ENCODE peak calls at places on chromosomes 6 and 20, in ten cellular contexts. One of them, this sample, is unnamed.

GRCh38 chr6:51913265-51913664 is 174.1 kb downstream of the PKHD1 start:
- DNase-seq in foreskin fibroblast: no peak
- DNase-seq in heart left ventricle: no peak
- DNase-seq in fibroblast of pulmonary artery: no peak
- DNase-seq in tibial artery: no peak
- DNase-seq in GM12864: no peak
- DNase-seq in psoas muscle: no peak
- DNase-seq in pancreas: no peak
- DNase-seq in epithelial cell of esophagus: no peak
- DNase-seq in bronchial epithelial cell: no peak
- DNase-seq in this sample: no peak

GRCh38 chr6:69146385-69146784 is 511.3 kb downstream of the ADGRB3 start:
- DNase-seq in foreskin fibroblast: no peak
- DNase-seq in heart left ventricle: no peak
- DNase-seq in fibroblast of pulmonary artery: no peak
- DNase-seq in tibial artery: no peak
- DNase-seq in GM12864: no peak
- DNase-seq in psoas muscle: no peak
- DNase-seq in pancreas: no peak
- DNase-seq in epithelial cell of esophagus: no peak
- DNase-seq in bronchial epithelial cell: no peak
- DNase-seq in this sample: no peak

GRCh38 chr6:57267586-57268293 is 45.6 kb upstream of the RAB23 start:
- DNase-seq in foreskin fibroblast: peak
- DNase-seq in heart left ventricle: peak
- DNase-seq in fibroblast of pulmonary artery: peak
- DNase-seq in tibial artery: no peak
- DNase-seq in GM12864: peak
- DNase-seq in psoas muscle: no peak
- DNase-seq in pancreas: no peak
- DNase-seq in epithelial cell of esophagus: peak
- DNase-seq in bronchial epithelial cell: peak
- DNase-seq in this sample: peak

GRCh38 chr6:121849477-121849876 is 414.0 kb downstream of the GJA1 start:
- DNase-seq in foreskin fibroblast: peak
- DNase-seq in heart left ventricle: peak
- DNase-seq in fibroblast of pulmonary artery: peak
- DNase-seq in tibial artery: no peak
- DNase-seq in GM12864: peak
- DNase-seq in psoas muscle: no peak
- DNase-seq in pancreas: no peak
- DNase-seq in epithelial cell of esophagus: peak
- DNase-seq in bronchial epithelial cell: peak
- DNase-seq in this sample: peak

GRCh38 chr20:19855426-19855825 is 97.4 kb downstream of the RIN2 start:
- DNase-seq in foreskin fibroblast: no peak
- DNase-seq in heart left ventricle: no peak
- DNase-seq in fibroblast of pulmonary artery: no peak
- DNase-seq in tibial artery: no peak
- DNase-seq in GM12864: no peak
- DNase-seq in psoas muscle: no peak
- DNase-seq in pancreas: no peak
- DNase-seq in epithelial cell of esophagus: no peak
- DNase-seq in bronchial epithelial cell: no peak
- DNase-seq in this sample: no peak

GRCh38 chr6:169168302-169168630 is 85.4 kb downstream of the THBS2 start:
- DNase-seq in foreskin fibroblast: no peak
- DNase-seq in heart left ventricle: no peak
- DNase-seq in fibroblast of pulmonary artery: no peak
- DNase-seq in tibial artery: no peak
- DNase-seq in GM12864: no peak
- DNase-seq in psoas muscle: no peak
- DNase-seq in pancreas: no peak
- DNase-seq in epithelial cell of esophagus: no peak
- DNase-seq in bronchial epithelial cell: no peak
- DNase-seq in this sample: no peak

GRCh38 chr6:113120577-113121285 is 736.4 kb upstream of the MARCKS start:
- DNase-seq in foreskin fibroblast: peak
- DNase-seq in heart left ventricle: no peak
- DNase-seq in fibroblast of pulmonary artery: peak
- DNase-seq in tibial artery: no peak
- DNase-seq in GM12864: no peak
- DNase-seq in psoas muscle: no peak
- DNase-seq in pancreas: no peak
- DNase-seq in epithelial cell of esophagus: peak
- DNase-seq in bronchial epithelial cell: peak
- DNase-seq in this sample: peak

GRCh38 chr20:57450419-57450818 is 59.2 kb downstream of the RBM38 start:
- DNase-seq in foreskin fibroblast: peak
- DNase-seq in heart left ventricle: peak
- DNase-seq in fibroblast of pulmonary artery: peak
- DNase-seq in tibial artery: peak
- DNase-seq in GM12864: peak
- DNase-seq in psoas muscle: peak
- DNase-seq in pancreas: no peak
- DNase-seq in epithelial cell of esophagus: no peak
- DNase-seq in bronchial epithelial cell: no peak
- DNase-seq in this sample: peak

GRCh38 chr20:17334866-17335412 is 108.1 kb downstream of the PCSK2 start:
- DNase-seq in foreskin fibroblast: no peak
- DNase-seq in heart left ventricle: no peak
- DNase-seq in fibroblast of pulmonary artery: no peak
- DNase-seq in tibial artery: no peak
- DNase-seq in GM12864: no peak
- DNase-seq in psoas muscle: no peak
- DNase-seq in pancreas: no peak
- DNase-seq in epithelial cell of esophagus: no peak
- DNase-seq in bronchial epithelial cell: no peak
- DNase-seq in this sample: no peak

GRCh38 chr6:48101277-48101676 is 9.7 kb downstream of the PTCHD4 start:
- DNase-seq in foreskin fibroblast: peak
- DNase-seq in heart left ventricle: no peak
- DNase-seq in fibroblast of pulmonary artery: no peak
- DNase-seq in tibial artery: no peak
- DNase-seq in GM12864: no peak
- DNase-seq in psoas muscle: no peak
- DNase-seq in pancreas: no peak
- DNase-seq in epithelial cell of esophagus: peak
- DNase-seq in bronchial epithelial cell: peak
- DNase-seq in this sample: no peak

GRCh38 chr6:35342258-35343091 is at the start of gene PPARD:
- DNase-seq in foreskin fibroblast: peak
- DNase-seq in heart left ventricle: peak
- DNase-seq in fibroblast of pulmonary artery: peak
- DNase-seq in tibial artery: peak
- DNase-seq in GM12864: peak
- DNase-seq in psoas muscle: peak
- DNase-seq in pancreas: peak
- DNase-seq in epithelial cell of esophagus: peak
- DNase-seq in bronchial epithelial cell: peak
- DNase-seq in this sample: peak

GRCh38 chr6:153084393-153084792 is 46.7 kb downstream of the RGS17 start:
- DNase-seq in foreskin fibroblast: peak
- DNase-seq in heart left ventricle: no peak
- DNase-seq in fibroblast of pulmonary artery: peak
- DNase-seq in tibial artery: no peak
- DNase-seq in GM12864: no peak
- DNase-seq in psoas muscle: no peak
- DNase-seq in pancreas: no peak
- DNase-seq in epithelial cell of esophagus: peak
- DNase-seq in bronchial epithelial cell: peak
- DNase-seq in this sample: no peak

GRCh38 chr6:141403827-141404226 is 728.9 kb upstream of the GJE1 start:
- DNase-seq in foreskin fibroblast: peak
- DNase-seq in heart left ventricle: no peak
- DNase-seq in fibroblast of pulmonary artery: peak
- DNase-seq in tibial artery: peak
- DNase-seq in GM12864: no peak
- DNase-seq in psoas muscle: no peak
- DNase-seq in pancreas: no peak
- DNase-seq in epithelial cell of esophagus: no peak
- DNase-seq in bronchial epithelial cell: peak
- DNase-seq in this sample: no peak

GRCh38 chr6:156697224-156697623 is 80.0 kb upstream of the ARID1B start:
- DNase-seq in foreskin fibroblast: no peak
- DNase-seq in heart left ventricle: no peak
- DNase-seq in fibroblast of pulmonary artery: no peak
- DNase-seq in tibial artery: no peak
- DNase-seq in GM12864: no peak
- DNase-seq in psoas muscle: no peak
- DNase-seq in pancreas: no peak
- DNase-seq in epithelial cell of esophagus: no peak
- DNase-seq in bronchial epithelial cell: no peak
- DNase-seq in this sample: peak

GRCh38 chr6:10084276-10084993 is 330.4 kb downstream of the TFAP2A start:
- DNase-seq in foreskin fibroblast: no peak
- DNase-seq in heart left ventricle: no peak
- DNase-seq in fibroblast of pulmonary artery: no peak
- DNase-seq in tibial artery: no peak
- DNase-seq in GM12864: no peak
- DNase-seq in psoas muscle: no peak
- DNase-seq in pancreas: no peak
- DNase-seq in epithelial cell of esophagus: peak
- DNase-seq in bronchial epithelial cell: peak
- DNase-seq in this sample: no peak
- TF ChIP-seq CTCF in foreskin fibroblast: no peak
- TF ChIP-seq CTCF in heart left ventricle: no peak
- TF ChIP-seq CTCF in fibroblast of pulmonary artery: no peak
- TF ChIP-seq CTCF in tibial artery: no peak
- TF ChIP-seq CTCF in GM12864: no peak
- TF ChIP-seq CTCF in psoas muscle: no peak
- TF ChIP-seq CTCF in pancreas: no peak
- TF ChIP-seq CTCF in epithelial cell of esophagus: peak
- TF ChIP-seq CTCF in bronchial epithelial cell: peak
- TF ChIP-seq CTCF in this sample: no peak

DNA sequence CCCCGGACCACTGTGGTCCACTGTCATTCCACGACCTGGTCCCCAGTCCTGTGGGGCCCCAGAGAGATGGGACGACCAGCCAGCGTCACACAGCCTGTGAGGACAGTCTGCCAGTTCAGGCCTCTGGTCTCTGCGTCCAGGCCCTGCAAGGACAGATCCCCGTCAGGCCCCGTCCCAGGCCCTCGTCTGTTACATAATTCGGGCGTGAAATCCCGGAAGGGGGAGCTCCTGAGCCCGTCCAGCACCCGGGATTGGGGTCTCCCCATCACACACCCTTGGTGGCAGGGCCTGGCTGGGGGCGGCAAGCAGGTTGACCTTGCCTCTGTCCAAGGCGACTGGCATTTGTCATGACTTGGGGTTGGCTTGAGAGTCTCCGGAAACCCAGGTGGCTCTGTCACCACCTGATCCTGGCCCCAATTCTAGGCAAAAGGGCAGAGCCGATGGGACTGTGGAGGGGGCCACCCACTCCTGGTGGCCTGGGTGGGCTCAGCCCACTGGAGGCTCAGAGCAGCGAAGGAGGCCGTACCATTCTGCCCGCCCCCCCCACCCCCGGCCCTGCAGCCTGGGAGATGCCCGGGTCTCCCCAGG is 73.8 kb upstream of the GATA5 start:
- DNase-seq in foreskin fibroblast: no peak
- DNase-seq in heart left ventricle: peak
- DNase-seq in fibroblast of pulmonary artery: no peak
- DNase-seq in tibial artery: peak
- DNase-seq in GM12864: no peak
- DNase-seq in psoas muscle: peak
- DNase-seq in pancreas: no peak
- DNase-seq in epithelial cell of esophagus: no peak
- DNase-seq in bronchial epithelial cell: no peak
- DNase-seq in this sample: no peak
- H3K4me3 ChIP-seq in foreskin fibroblast: no peak
- H3K4me3 ChIP-seq in heart left ventricle: peak
- H3K4me3 ChIP-seq in fibroblast of pulmonary artery: no peak
- H3K4me3 ChIP-seq in tibial artery: peak
- H3K4me3 ChIP-seq in GM12864: no peak
- H3K4me3 ChIP-seq in psoas muscle: peak
- H3K4me3 ChIP-seq in pancreas: no peak
- H3K4me3 ChIP-seq in epithelial cell of esophagus: no peak
- H3K4me3 ChIP-seq in bronchial epithelial cell: no peak
- H3K4me3 ChIP-seq in this sample: no peak

DNA sequence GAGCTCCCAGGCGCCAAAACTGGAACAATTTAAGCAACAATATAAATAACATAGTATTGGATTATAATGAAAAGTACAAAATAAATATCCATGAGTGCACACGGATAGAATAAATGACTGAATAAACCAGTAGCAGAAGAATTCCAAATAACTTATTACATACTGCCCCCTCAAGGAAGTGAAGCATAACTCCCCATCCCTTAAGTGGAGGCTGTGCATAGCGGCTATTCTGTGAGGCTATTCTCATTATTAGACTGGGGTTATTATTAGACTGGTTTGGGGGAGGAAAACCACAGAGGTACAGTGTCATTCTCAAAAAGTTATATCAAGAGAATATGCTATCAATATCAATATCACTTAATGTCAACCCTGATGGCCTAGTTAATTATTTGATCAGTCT is 94.4 kb upstream of the SIRPA start:
- DNase-seq in foreskin fibroblast: peak
- DNase-seq in heart left ventricle: no peak
- DNase-seq in fibroblast of pulmonary artery: peak
- DNase-seq in tibial artery: no peak
- DNase-seq in GM12864: no peak
- DNase-seq in psoas muscle: no peak
- DNase-seq in pancreas: no peak
- DNase-seq in epithelial cell of esophagus: peak
- DNase-seq in bronchial epithelial cell: peak
- DNase-seq in this sample: no peak
- TF ChIP-seq CTCF in foreskin fibroblast: peak
- TF ChIP-seq CTCF in heart left ventricle: peak
- TF ChIP-seq CTCF in fibroblast of pulmonary artery: peak
- TF ChIP-seq CTCF in tibial artery: no peak
- TF ChIP-seq CTCF in GM12864: peak
- TF ChIP-seq CTCF in psoas muscle: peak
- TF ChIP-seq CTCF in pancreas: no peak
- TF ChIP-seq CTCF in epithelial cell of esophagus: peak
- TF ChIP-seq CTCF in bronchial epithelial cell: peak
- TF ChIP-seq CTCF in this sample: no peak

DNA sequence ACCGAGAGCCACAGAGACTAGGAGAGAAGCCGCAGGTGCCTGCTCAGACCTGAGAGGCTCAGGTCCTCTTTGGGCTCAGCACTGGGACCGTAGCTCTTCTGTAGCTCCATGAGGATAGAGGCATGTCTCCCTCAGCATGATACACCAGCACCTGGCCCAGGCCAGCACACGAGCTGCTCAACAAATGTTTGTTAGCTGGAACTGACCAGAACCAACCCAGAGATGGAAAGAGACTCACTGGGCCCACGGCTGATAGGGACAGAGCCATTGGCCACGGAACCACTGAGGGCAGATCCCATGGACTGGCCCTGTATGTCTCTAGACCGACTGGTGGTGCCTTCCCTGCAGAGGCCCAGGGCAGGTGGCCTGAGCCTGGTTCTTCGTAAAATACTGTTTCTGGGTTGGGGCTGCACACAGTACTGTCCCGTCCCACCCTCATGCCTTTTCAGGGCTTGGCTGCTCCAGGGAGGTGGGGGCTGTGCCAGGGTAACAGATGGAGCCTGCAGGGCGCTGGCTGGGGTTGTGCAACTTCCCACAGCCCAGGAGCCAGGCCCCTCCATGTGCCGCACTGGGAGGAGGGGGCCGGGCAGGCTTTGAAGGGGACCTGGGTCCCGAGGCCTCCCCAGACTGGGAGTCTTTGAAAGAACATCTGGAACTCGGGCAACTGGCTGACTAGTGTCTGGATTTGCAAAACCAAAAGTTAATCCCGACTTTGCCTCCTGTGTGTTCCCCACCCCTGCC is 5.2 kb downstream of the C20orf204 start:
- DNase-seq in foreskin fibroblast: peak
- DNase-seq in heart left ventricle: no peak
- DNase-seq in fibroblast of pulmonary artery: no peak
- DNase-seq in tibial artery: no peak
- DNase-seq in GM12864: no peak
- DNase-seq in psoas muscle: no peak
- DNase-seq in pancreas: no peak
- DNase-seq in epithelial cell of esophagus: no peak
- DNase-seq in bronchial epithelial cell: no peak
- DNase-seq in this sample: no peak
- H3K4me3 ChIP-seq in foreskin fibroblast: no peak
- H3K4me3 ChIP-seq in heart left ventricle: no peak
- H3K4me3 ChIP-seq in fibroblast of pulmonary artery: no peak
- H3K4me3 ChIP-seq in tibial artery: peak
- H3K4me3 ChIP-seq in GM12864: no peak
- H3K4me3 ChIP-seq in psoas muscle: peak
- H3K4me3 ChIP-seq in pancreas: no peak
- H3K4me3 ChIP-seq in epithelial cell of esophagus: no peak
- H3K4me3 ChIP-seq in bronchial epithelial cell: no peak
- H3K4me3 ChIP-seq in this sample: peak

This sample was measured in GM12865.